ENCODE peak calls at places on chromosomes 4 and X, in six cellular contexts. V is adipocyte, X is tibial nerve, U is body of pancreas, B is cardiac muscle cell, C is ovary. E is an unnamed sample. For H3K27me3 and H3K4me1, the result is how much of the 10 kb centered on the place peaks cover.

GRCh38 chr4:88613417-88613875 is 21.2 kb downstream of the HERC3 start:
- DNase-seq in V (no peak), X (no peak), U (no peak), B (peak), C (no peak), E (no peak)

GRCh38 chr4:7719354-7720174 is 220.1 kb downstream of the AFAP1 start:
- DNase-seq in V (peak), X (no peak), U (peak), B (peak), C (peak), E (peak)

GRCh38 chr4:4394644-4395043 is 7.7 kb downstream of the NSG1 start:
- DNase-seq in V (no peak), X (no peak), U (no peak), B (no peak), C (no peak), E (no peak)

GRCh38 chrX:9171841-9172240 is 137.9 kb upstream of the FAM9B start:
- DNase-seq in V (no peak), X (no peak), U (no peak), B (no peak), C (no peak), E (no peak)

GRCh38 chr4:156888762-156889161 is 82.8 kb downstream of the PDGFC start:
- DNase-seq in V (peak), X (no peak), U (no peak), B (no peak), C (no peak), E (peak)

GRCh38 chr4:2866891-2867290 is 23.2 kb downstream of the ADD1 start:
- DNase-seq in V (no peak), X (no peak), U (no peak), B (no peak), C (no peak), E (no peak)

GRCh38 chrX:11664211-11664888 is 1.4 kb downstream of the ARHGAP6 start:
- DNase-seq in V (peak), X (no peak), U (no peak), B (peak), C (peak), E (peak)

GRCh38 chr4:80434238-80434637 is 98.7 kb downstream of the CFAP299 start:
- DNase-seq in V (peak), X (no peak), U (no peak), B (no peak), C (no peak), E (no peak)

GRCh38 chrX:6159468-6159867 is 69.2 kb downstream of the NLGN4X start:
- DNase-seq in V (no peak), X (no peak), U (no peak), B (peak), C (no peak), E (no peak)

GRCh38 chrX:19840899-19841648 is 46.3 kb downstream of the SH3KBP1 start:
- DNase-seq in V (no peak), X (no peak), U (no peak), B (no peak), C (no peak), E (no peak)

GRCh38 chr4:32025840-32026459 is 1305.8 kb downstream of the PCDH7 start:
- DNase-seq in V (peak), X (no peak), U (no peak), B (peak), C (no peak), E (no peak)

GRCh38 chrX:50629774-50630173 is 159.1 kb upstream of the DGKK start:
- DNase-seq in V (no peak), X (no peak), U (no peak), B (no peak), C (no peak), E (no peak)

GRCh38 chr4:10157478-10158354 is 41.1 kb upstream of the WDR1 start:
- DNase-seq in V (peak), X (peak), U (peak), B (peak), C (peak), E (peak)

GRCh38 chr4:180840142-180840541 is 1403.1 kb upstream of the TENM3 start:
- DNase-seq in V (no peak), X (no peak), U (no peak), B (no peak), C (no peak), E (no peak)

GRCh38 chr4:159141193-159141592 is 38.3 kb downstream of the RAPGEF2 start:
- DNase-seq in V (peak), X (no peak), U (no peak), B (no peak), C (no peak), E (no peak)

GRCh38 chrX:109830704-109831206 is 97.7 kb upstream of the ACSL4 start:
- DNase-seq in V (peak), X (no peak), U (no peak), B (no peak), C (no peak), E (no peak)

GRCh38 chr4:188872809-188873208 is 733.6 kb downstream of the TRIML1 start:
- DNase-seq in V (no peak), X (no peak), U (no peak), B (no peak), C (no peak), E (no peak)

GRCh38 chr4:65834707-65835106 is 164.4 kb upstream of the EPHA5 start:
- DNase-seq in V (no peak), X (no peak), U (no peak), B (no peak), C (no peak), E (no peak)

GRCh38 chr4:23038626-23039245 is 346.0 kb downstream of the GBA3 start:
- DNase-seq in V (no peak), X (no peak), U (no peak), B (no peak), C (no peak), E (no peak)

GRCh38 chr4:127509155-127509554 is 123.6 kb upstream of the INTU start:
- DNase-seq in V (peak), X (no peak), U (no peak), B (no peak), C (no peak), E (no peak)

GRCh38 chr4:187236491-187236890 is 512.8 kb upstream of the FAT1 start:
- DNase-seq in V (peak), X (no peak), U (no peak), B (no peak), C (no peak), E (peak)

GRCh38 chr4:98522603-98523395 is 135.6 kb downstream of the TSPAN5 start:
- DNase-seq in V (peak), X (no peak), U (no peak), B (no peak), C (no peak), E (peak)

GRCh38 chr4:103634236-103634635 is 85.5 kb downstream of the TACR3 start:
- DNase-seq in V (no peak), X (no peak), U (no peak), B (no peak), C (no peak), E (no peak)

GRCh38 chr4:20520901-20521300 is 179.4 kb upstream of the PACRGL start:
- DNase-seq in V (peak), X (no peak), U (no peak), B (no peak), C (no peak), E (peak)

GRCh38 chr4:88097301-88097700 is 61.1 kb downstream of the ABCG2 start:
- DNase-seq in V (peak), X (no peak), U (no peak), B (no peak), C (no peak), E (no peak)

GRCh38 chr4:5452156-5452555 is 256.2 kb downstream of the EVC2 start:
- DNase-seq in V (no peak), X (no peak), U (no peak), B (no peak), C (no peak), E (no peak)

GRCh38 chr4:152181150-152181549 is 354.7 kb downstream of the FBXW7 start:
- DNase-seq in V (no peak), X (no peak), U (no peak), B (no peak), C (no peak), E (no peak)

GRCh38 chr4:152185786-152186540 is 349.9 kb downstream of the FBXW7 start:
- DNase-seq in V (no peak), X (no peak), U (no peak), B (no peak), C (no peak), E (no peak)

GRCh38 chr4:152176627-152177214 is 359.2 kb downstream of the FBXW7 start:
- DNase-seq in V (no peak), X (no peak), U (no peak), B (no peak), C (no peak), E (no peak)

DNA sequence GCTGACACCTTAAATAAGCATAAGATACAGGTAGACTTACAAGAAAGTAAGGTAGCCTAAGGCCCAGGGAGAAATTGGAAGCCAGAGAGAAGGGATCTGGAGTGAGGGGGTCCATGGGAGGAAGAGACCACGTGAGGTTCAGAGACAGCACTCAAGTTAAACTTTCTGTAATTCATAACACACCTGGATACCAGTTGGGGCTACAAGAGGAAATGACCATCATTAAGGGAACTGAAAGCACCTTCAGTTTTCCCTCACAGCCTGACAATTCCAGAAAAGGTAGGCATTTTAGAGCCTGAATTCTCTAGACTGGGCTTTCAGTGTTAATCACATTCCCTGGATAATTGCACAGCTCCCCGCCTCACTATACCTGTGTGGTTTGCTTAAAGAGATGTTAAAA is 355.5 kb downstream of the FBXW7 start:
- DNase-seq in V (no peak), X (no peak), U (no peak), B (no peak), C (no peak), E (no peak)
- H3K27me3 ChIP-seq in V (under half), X (under half), U (under half), B (under half), C (under half), E (under half)

DNA sequence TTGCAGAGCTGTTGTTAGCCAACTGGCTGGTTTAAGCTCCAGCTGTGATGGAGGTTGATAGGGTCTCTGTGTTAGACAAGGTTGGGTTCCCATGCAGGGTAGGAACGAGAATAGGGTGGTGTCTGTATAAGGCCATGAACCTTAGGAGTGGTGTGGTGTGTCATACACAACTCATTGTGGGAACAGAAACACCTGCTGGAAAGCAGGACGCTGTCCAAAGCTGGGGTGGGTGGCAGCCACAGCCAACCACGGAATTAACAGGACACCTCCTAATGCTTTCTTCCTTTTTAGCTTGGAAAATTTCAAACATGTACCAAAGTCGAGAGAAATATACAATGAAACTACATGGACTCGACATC is 94.4 kb downstream of the ARHGAP10 start:
- DNase-seq in V (no peak), X (no peak), U (peak), B (no peak), C (no peak), E (no peak)
- H3K4me1 ChIP-seq in V (half or more), X (under half), U (half or more), B (under half), C (under half), E (under half)

GRCh38 chrX:137684591-137684990 is 118.7 kb downstream of the ZIC3 start:
- DNase-seq in V (no peak), X (no peak), U (no peak), B (no peak), C (no peak), E (no peak)
- H3K27me3 ChIP-seq in V (under half), X (under half), U (under half), B (under half), C (under half), E (under half)

DNA sequence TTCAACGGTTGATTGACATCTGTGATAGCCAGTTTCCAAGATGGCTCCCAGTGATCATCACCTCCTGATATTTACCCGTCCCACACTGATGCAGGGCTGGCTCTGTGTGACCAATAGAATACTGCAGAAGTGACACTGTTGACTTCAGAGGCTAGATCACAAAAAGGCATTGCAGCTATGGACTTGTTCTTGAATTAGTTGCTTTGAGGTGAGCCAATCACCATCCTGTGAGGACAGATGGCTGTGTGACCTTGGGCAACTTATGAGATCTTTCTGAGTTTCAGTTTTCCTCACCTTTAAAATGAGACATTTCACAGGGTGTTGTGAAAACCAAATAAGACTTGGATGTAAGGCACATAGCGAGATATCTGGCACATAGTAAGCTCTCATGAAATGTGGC is 1.8 kb upstream of the GPR82 start:
- DNase-seq in V (no peak), X (no peak), U (no peak), B (no peak), C (no peak), E (no peak)
- H3K4me1 ChIP-seq in V (under half), X (under half), U (under half), B (under half), C (under half), E (under half)

DNA sequence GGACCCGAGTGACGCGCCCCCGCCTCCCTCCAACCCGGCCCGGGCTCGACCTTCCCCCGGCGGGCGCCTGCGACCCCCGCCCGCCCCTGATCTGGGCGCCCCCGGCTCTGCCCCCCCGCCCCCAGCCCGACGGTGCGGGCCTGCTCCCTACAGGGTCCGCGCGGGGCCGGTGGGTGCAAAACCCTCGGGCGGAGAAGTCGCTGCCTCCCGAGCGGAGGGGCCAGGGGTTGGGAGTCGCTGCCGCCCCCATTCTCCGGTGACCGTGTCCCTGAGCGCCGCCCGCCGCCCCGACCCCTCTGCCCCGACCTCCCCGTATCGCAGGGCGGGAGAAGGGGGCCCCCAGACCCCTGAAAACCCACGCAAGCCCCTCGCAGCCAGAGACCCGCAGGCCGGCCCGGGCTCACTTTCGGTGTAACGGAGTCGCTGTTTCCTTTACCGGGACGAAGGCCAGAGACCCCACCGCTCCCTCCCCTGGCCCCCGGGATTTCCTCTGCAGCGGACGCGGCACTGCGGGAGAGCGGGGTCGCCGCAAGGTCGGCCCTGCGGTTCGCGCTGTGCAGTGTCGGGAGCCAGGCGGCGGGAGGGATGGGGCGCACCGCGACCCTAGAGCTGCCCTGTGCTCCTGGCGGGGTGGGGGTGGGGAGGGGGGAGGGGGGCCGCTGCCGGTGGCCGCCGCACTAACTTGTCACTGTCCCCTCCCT is 729 bp upstream of the CPLX1 start:
- DNase-seq in V (no peak), X (no peak), U (peak), B (peak), C (no peak), E (no peak)
- H3K27me3 ChIP-seq in V (under half), X (under half), U (under half), B (half or more), C (under half), E (under half)

E was measured in SJSA1.